ENCODE peak calls at places on chromosomes 1 and 21, in four cellular contexts. One of them, this sample, is unnamed.

GRCh38 chr1:9066945-9067807 is 2.3 kb downstream of the SLC2A5 start:
- DNase-seq in neural crest cell: no peak
- DNase-seq in thoracic aorta: no peak
- DNase-seq in testis: peak; percentile 87
- DNase-seq in this sample: peak; percentile 89

GRCh38 chr1:85818371-85818770 is 110.1 kb upstream of the ZNHIT6 start:
- DNase-seq in neural crest cell: no peak
- DNase-seq in thoracic aorta: no peak
- DNase-seq in testis: no peak
- DNase-seq in this sample: peak; percentile 7

GRCh38 chr1:227729881-227730629 is 5.0 kb downstream of the JMJD4 start:
- DNase-seq in neural crest cell: peak; percentile 54
- DNase-seq in thoracic aorta: no peak
- DNase-seq in testis: peak; percentile 55
- DNase-seq in this sample: peak; percentile 67

GRCh38 chr1:32273389-32274208 is 18.3 kb upstream of the HDAC1 start:
- DNase-seq in neural crest cell: no peak
- DNase-seq in thoracic aorta: no peak
- DNase-seq in testis: no peak
- DNase-seq in this sample: no peak

GRCh38 chr1:167488786-167489185 is 29.5 kb downstream of the CD247 start:
- DNase-seq in neural crest cell: no peak
- DNase-seq in thoracic aorta: no peak
- DNase-seq in testis: no peak
- DNase-seq in this sample: no peak

GRCh38 chr21:25385912-25386474 is 221.3 kb downstream of the MRPL39 start:
- DNase-seq in neural crest cell: no peak
- DNase-seq in thoracic aorta: no peak
- DNase-seq in testis: peak; percentile 20
- DNase-seq in this sample: peak; percentile 83

GRCh38 chr1:35476099-35476674 is 81.0 kb downstream of the KIAA0319L start:
- DNase-seq in neural crest cell: no peak
- DNase-seq in thoracic aorta: no peak
- DNase-seq in testis: no peak
- DNase-seq in this sample: no peak

GRCh38 chr1:54273837-54274192 is 73.8 kb downstream of the MRPL37 start:
- DNase-seq in neural crest cell: no peak
- DNase-seq in thoracic aorta: no peak
- DNase-seq in testis: peak; percentile 73
- DNase-seq in this sample: no peak

GRCh38 chr1:245748246-245748645 is 593.5 kb downstream of the KIF26B start:
- DNase-seq in neural crest cell: no peak
- DNase-seq in thoracic aorta: no peak
- DNase-seq in testis: no peak
- DNase-seq in this sample: no peak

GRCh38 chr1:3894626-3895278 is 5.3 kb downstream of the C1orf174 start:
- DNase-seq in neural crest cell: no peak
- DNase-seq in thoracic aorta: no peak
- DNase-seq in testis: no peak
- DNase-seq in this sample: no peak

GRCh38 chr21:21845901-21846396 is 847.7 kb downstream of the NCAM2 start:
- DNase-seq in neural crest cell: no peak
- DNase-seq in thoracic aorta: no peak
- DNase-seq in testis: no peak
- DNase-seq in this sample: no peak

GRCh38 chr1:22104074-22104473 is 38.8 kb downstream of the WNT4 start:
- DNase-seq in neural crest cell: no peak
- DNase-seq in thoracic aorta: no peak
- DNase-seq in testis: no peak
- DNase-seq in this sample: no peak

GRCh38 chr1:67646145-67647035 is 38.6 kb upstream of the GADD45A start:
- DNase-seq in neural crest cell: no peak
- DNase-seq in thoracic aorta: no peak
- DNase-seq in testis: peak; percentile 66
- DNase-seq in this sample: peak; percentile 33

GRCh38 chr21:32364387-32364786 is 28.4 kb downstream of the URB1 start:
- DNase-seq in neural crest cell: no peak
- DNase-seq in thoracic aorta: no peak
- DNase-seq in testis: peak; percentile 42
- DNase-seq in this sample: no peak

GRCh38 chr1:66364578-66365391 is 169.2 kb upstream of the SGIP1 start:
- DNase-seq in neural crest cell: no peak
- DNase-seq in thoracic aorta: no peak
- DNase-seq in testis: no peak
- DNase-seq in this sample: no peak

GRCh38 chr1:202192770-202193613 is 607 bp upstream of the LGR6 start:
- DNase-seq in neural crest cell: peak; percentile 80
- DNase-seq in thoracic aorta: no peak
- DNase-seq in testis: peak; percentile 74
- DNase-seq in this sample: peak; percentile 59

GRCh38 chr1:222523852-222524251 is 24.1 kb downstream of the HHIPL2 start:
- DNase-seq in neural crest cell: no peak
- DNase-seq in thoracic aorta: no peak
- DNase-seq in testis: no peak
- DNase-seq in this sample: no peak

GRCh38 chr1:154819628-154820590 is 50.2 kb downstream of the KCNN3 start:
- DNase-seq in neural crest cell: no peak
- DNase-seq in thoracic aorta: no peak
- DNase-seq in testis: no peak
- DNase-seq in this sample: peak; percentile 8

GRCh38 chr1:194295690-194296089 is 1109.3 kb upstream of the B3GALT2 start:
- DNase-seq in neural crest cell: no peak
- DNase-seq in thoracic aorta: no peak
- DNase-seq in testis: no peak
- DNase-seq in this sample: peak; percentile 68

GRCh38 chr1:211345719-211346118 is 19.1 kb downstream of the TRAF5 start:
- DNase-seq in neural crest cell: no peak
- DNase-seq in thoracic aorta: no peak
- DNase-seq in testis: no peak
- DNase-seq in this sample: no peak

GRCh38 chr1:46284597-46285564 is 18.5 kb downstream of the LRRC41 start:
- DNase-seq in neural crest cell: no peak
- DNase-seq in thoracic aorta: no peak
- DNase-seq in testis: no peak
- DNase-seq in this sample: no peak

GRCh38 chr1:58687516-58687915 is 12.3 kb downstream of the MYSM1 start:
- DNase-seq in neural crest cell: no peak
- DNase-seq in thoracic aorta: no peak
- DNase-seq in testis: no peak
- DNase-seq in this sample: no peak

GRCh38 chr1:226686440-226687436 is 52.3 kb downstream of the ITPKB start:
- DNase-seq in neural crest cell: no peak
- DNase-seq in thoracic aorta: no peak
- DNase-seq in testis: no peak
- DNase-seq in this sample: no peak

GRCh38 chr1:232486454-232487202 is 143.3 kb downstream of the SIPA1L2 start:
- DNase-seq in neural crest cell: no peak
- DNase-seq in thoracic aorta: no peak
- DNase-seq in testis: no peak
- DNase-seq in this sample: no peak

GRCh38 chr1:62706985-62707745 is 19.0 kb upstream of the DOCK7 start:
- DNase-seq in neural crest cell: no peak
- DNase-seq in thoracic aorta: no peak
- DNase-seq in testis: no peak
- DNase-seq in this sample: no peak

GRCh38 chr1:12088607-12089006 is 25.5 kb downstream of the TNFRSF8 start:
- DNase-seq in neural crest cell: no peak
- DNase-seq in thoracic aorta: no peak
- DNase-seq in testis: no peak
- DNase-seq in this sample: no peak

GRCh38 chr1:113872219-113872934 is 865 bp upstream of the PTPN22 start:
- DNase-seq in neural crest cell: no peak
- DNase-seq in thoracic aorta: no peak
- DNase-seq in testis: no peak
- DNase-seq in this sample: peak; percentile 60

GRCh38 chr1:117541003-117541402 is 64.8 kb upstream of the TENT5C start:
- DNase-seq in neural crest cell: no peak
- DNase-seq in thoracic aorta: no peak
- DNase-seq in testis: no peak
- DNase-seq in this sample: peak; percentile 39

GRCh38 chr1:197103295-197103694 is 36.2 kb upstream of the F13B start:
- DNase-seq in neural crest cell: no peak
- DNase-seq in thoracic aorta: no peak
- DNase-seq in testis: peak; percentile 50
- DNase-seq in this sample: peak; percentile 23

DNA sequence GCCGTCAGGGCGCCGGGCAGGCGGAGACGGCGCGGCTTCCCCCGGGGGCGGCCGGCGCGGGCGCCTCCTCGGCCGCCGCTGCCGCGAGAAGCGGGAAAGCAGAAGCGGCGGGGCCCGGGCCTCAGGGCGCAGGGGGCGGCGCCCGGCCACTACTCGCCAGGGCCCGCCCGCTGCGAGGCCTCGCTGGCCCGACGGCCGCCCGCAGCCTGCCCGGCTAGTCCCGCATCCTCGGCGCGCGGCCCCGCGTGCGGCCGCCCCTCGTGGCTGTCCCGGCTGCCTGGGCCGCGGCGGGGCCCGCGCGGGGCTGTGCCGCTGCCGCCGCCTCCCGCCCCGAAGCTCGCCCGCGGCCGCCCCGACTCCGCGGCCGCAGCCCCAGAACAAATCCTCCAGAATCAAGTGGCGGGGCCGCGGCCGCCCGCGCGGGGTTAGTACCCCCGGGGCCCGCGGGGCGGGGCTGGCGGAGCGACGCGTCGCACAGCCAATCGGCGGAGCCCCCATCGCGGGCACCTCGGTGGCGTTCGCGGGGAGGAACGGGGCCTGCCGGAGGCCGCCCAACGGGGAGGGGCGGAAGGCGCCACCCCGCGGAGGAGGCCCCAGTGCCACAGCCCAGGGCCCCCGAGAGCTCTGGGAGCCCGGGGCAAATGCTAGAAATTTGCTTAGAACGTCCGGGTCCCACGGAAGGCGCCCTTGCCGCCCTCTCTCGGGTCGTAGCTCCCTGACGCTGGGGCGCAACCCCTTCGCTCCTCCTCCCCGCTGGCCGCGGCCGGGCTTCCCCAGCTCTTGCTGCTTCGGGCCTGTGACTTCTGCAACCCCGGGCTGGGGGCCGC is at the start of gene RUNX3:
- DNase-seq in neural crest cell: no peak
- DNase-seq in thoracic aorta: no peak
- DNase-seq in testis: peak; percentile 52
- DNase-seq in this sample: no peak
- TF ChIP-seq CTCF in neural crest cell: no peak
- TF ChIP-seq CTCF in thoracic aorta: no peak
- TF ChIP-seq CTCF in testis: no peak
- TF ChIP-seq CTCF in this sample: no peak

GRCh38 chr1:57423135-57424131 is at the start of gene DAB1:
- DNase-seq in neural crest cell: peak; percentile 32
- DNase-seq in thoracic aorta: no peak
- DNase-seq in testis: peak; percentile 21
- DNase-seq in this sample: no peak

GRCh38 chr1:57422271-57423134 is 1.4 kb downstream of the DAB1 start:
- DNase-seq in neural crest cell: peak; percentile 57
- DNase-seq in thoracic aorta: no peak
- DNase-seq in testis: no peak
- DNase-seq in this sample: peak; percentile 10

GRCh38 chr1:57421366-57421765 is 2.5 kb downstream of the DAB1 start:
- DNase-seq in neural crest cell: no peak
- DNase-seq in thoracic aorta: no peak
- DNase-seq in testis: no peak
- DNase-seq in this sample: no peak

DNA sequence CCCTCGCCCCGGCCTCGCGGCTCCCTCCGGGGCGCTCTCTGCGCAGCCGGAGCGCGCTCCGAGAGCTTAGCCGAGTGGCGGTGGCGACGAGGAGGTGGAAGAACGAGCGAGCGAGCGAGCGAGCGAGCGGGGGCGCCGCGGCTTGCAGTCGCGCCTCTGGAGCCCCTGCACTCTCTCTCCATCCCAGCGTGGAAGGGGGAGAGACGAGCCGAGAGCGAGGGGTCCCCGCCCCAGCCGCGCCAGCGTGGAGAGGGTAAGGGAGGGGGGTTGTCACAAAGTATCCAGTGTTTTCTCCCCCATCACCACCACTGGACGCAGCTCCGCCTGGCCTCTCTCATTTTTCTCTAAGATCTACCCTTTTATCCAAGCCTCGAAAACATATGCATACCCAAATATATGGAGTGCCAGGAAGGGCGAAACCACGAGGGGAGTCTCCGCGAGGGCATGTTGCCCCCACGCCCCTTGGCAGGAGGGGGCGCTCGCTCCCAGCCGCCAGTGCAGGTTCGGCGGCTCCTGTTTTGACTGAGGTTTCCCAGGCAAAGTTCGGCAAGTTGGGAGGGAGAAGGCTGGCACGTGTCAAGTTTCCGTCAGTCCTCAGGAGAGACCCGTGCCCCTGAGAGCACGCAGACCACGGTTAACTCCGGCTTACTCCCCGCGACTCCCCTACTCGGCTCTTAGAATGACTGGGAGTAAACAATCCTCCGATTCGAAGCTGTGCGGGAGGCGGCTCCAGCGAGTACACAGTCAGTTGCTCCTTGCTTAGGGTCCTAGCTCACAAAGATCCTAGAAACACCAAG is 569 bp upstream of the DAB1 start:
- DNase-seq in neural crest cell: peak; percentile 58
- DNase-seq in thoracic aorta: no peak
- DNase-seq in testis: peak; percentile 63
- DNase-seq in this sample: peak; percentile 19
- TF ChIP-seq CTCF in neural crest cell: peak; percentile 75
- TF ChIP-seq CTCF in thoracic aorta: no peak
- TF ChIP-seq CTCF in testis: peak; percentile 56
- TF ChIP-seq CTCF in this sample: peak; percentile 49

GRCh38 chr1:158793604-158794003 is 12.6 kb upstream of the OR6N2 start:
- DNase-seq in neural crest cell: no peak
- DNase-seq in thoracic aorta: no peak
- DNase-seq in testis: no peak
- DNase-seq in this sample: no peak
- TF ChIP-seq CTCF in neural crest cell: peak; percentile 46
- TF ChIP-seq CTCF in thoracic aorta: no peak
- TF ChIP-seq CTCF in testis: no peak
- TF ChIP-seq CTCF in this sample: peak; percentile 20

GRCh38 chr1:23450894-23451293 is 26.3 kb upstream of the TCEA3 start:
- DNase-seq in neural crest cell: no peak
- DNase-seq in thoracic aorta: no peak
- DNase-seq in testis: no peak
- DNase-seq in this sample: no peak

GRCh38 chr1:23452011-23452411 is 27.5 kb upstream of the TCEA3 start:
- DNase-seq in neural crest cell: no peak
- DNase-seq in thoracic aorta: no peak
- DNase-seq in testis: no peak
- DNase-seq in this sample: no peak

GRCh38 chr1:23449918-23450317 is 25.4 kb upstream of the TCEA3 start:
- DNase-seq in neural crest cell: no peak
- DNase-seq in thoracic aorta: no peak
- DNase-seq in testis: peak; percentile 63
- DNase-seq in this sample: no peak

GRCh38 chr1:23453455-23454000 is 29.0 kb upstream of the TCEA3 start:
- DNase-seq in neural crest cell: no peak
- DNase-seq in thoracic aorta: no peak
- DNase-seq in testis: no peak
- DNase-seq in this sample: no peak

DNA sequence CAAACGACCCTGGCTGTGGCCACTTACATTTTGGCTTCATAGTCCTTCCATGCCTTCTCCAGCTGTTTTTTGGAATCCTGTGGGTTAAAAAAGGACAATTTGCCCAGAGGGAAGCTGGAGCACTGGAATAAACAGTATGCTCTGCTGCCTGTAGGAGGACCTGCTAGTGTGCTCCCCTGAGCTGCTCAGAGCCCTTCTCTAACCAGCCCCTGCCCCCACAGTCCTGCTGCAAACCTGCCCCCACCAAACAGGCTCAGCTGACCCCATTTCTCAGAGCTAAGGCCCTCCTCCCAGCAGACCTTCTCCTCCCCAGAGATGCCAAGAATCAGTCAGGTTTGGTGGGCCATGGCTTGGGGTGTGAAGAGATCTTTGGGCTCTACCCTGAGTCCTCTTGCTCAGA is 26.9 kb upstream of the TCEA3 start:
- DNase-seq in neural crest cell: no peak
- DNase-seq in thoracic aorta: no peak
- DNase-seq in testis: no peak
- DNase-seq in this sample: no peak
- TF ChIP-seq CTCF in neural crest cell: no peak
- TF ChIP-seq CTCF in thoracic aorta: no peak
- TF ChIP-seq CTCF in testis: no peak
- TF ChIP-seq CTCF in this sample: no peak

This sample was measured in fibroblast of pulmonary artery.